ENCODE peak calls at places on chromosomes 5 and 9, in four cellular contexts. V is uterus, Z is breast epithelium, T is GM23248. S is an unnamed sample.

GRCh38 chr9:110029422-110029814 is 178.5 kb downstream of the C9orf152 start:
- DNase-seq in V (peak), Z (no peak), T (peak), S (no peak)

GRCh38 chr9:110340306-110340705 is 2.6 kb upstream of the TXNDC8 start:
- DNase-seq in T (peak), Z (no peak), V (no peak), S (no peak)

GRCh38 chr5:9069650-9070049 is 476.2 kb downstream of the SEMA5A start:
- DNase-seq in Z (no peak), V (no peak), T (no peak), S (no peak)

GRCh38 chr5:89584339-89584956 is 701.5 kb upstream of the MEF2C start:
- DNase-seq in Z (no peak), V (no peak), T (peak), S (no peak)

GRCh38 chr5:143013176-143013575 is 243.0 kb downstream of the ARHGAP26 start:
- DNase-seq in Z (no peak), V (no peak), T (no peak), S (no peak)

GRCh38 chr5:136011427-136012001 is 17.3 kb upstream of the TGFBI start:
- DNase-seq in Z (no peak), V (no peak), T (peak), S (no peak)

GRCh38 chr9:127733609-127734008 is 1.5 kb downstream of the TOR2A start:
- DNase-seq in Z (no peak), V (no peak), T (no peak), S (no peak)

GRCh38 chr5:80707645-80708044 is 52.9 kb upstream of the DHFR start:
- DNase-seq in V (no peak), Z (no peak), T (peak), S (no peak)

GRCh38 chr5:80187691-80188090 is 68.2 kb downstream of the SERINC5 start:
- DNase-seq in V (no peak), Z (no peak), T (no peak), S (no peak)

GRCh38 chr5:172052454-172053236 is 46.2 kb upstream of the FBXW11 start:
- DNase-seq in Z (no peak), T (peak), V (no peak), S (no peak)

GRCh38 chr5:109413463-109413862 is 3.7 kb upstream of the PJA2 start:
- DNase-seq in T (peak), V (no peak), Z (no peak), S (no peak)

GRCh38 chr5:151051066-151051930 is 29.5 kb downstream of the TNIP1 start:
- DNase-seq in T (peak), V (peak), Z (peak), S (no peak)

GRCh38 chr9:8652282-8652681 is 852.7 kb upstream of the DMAC1 start:
- DNase-seq in Z (no peak), V (no peak), T (no peak), S (no peak)

GRCh38 chr5:54621742-54622141 is 104.2 kb downstream of the SNX18 start:
- DNase-seq in Z (no peak), V (no peak), T (no peak), S (no peak)

GRCh38 chr5:80655231-80655784 is 525 bp upstream of the DHFR start:
- DNase-seq in Z (no peak), T (peak), V (no peak), S (no peak)

GRCh38 chr9:136204838-136205706 is at the start of gene LHX3:
- DNase-seq in V (no peak), T (peak), Z (no peak), S (no peak)
- H3K27ac ChIP-seq in V (no peak), T (no peak), Z (no peak), S (no peak)

DNA sequence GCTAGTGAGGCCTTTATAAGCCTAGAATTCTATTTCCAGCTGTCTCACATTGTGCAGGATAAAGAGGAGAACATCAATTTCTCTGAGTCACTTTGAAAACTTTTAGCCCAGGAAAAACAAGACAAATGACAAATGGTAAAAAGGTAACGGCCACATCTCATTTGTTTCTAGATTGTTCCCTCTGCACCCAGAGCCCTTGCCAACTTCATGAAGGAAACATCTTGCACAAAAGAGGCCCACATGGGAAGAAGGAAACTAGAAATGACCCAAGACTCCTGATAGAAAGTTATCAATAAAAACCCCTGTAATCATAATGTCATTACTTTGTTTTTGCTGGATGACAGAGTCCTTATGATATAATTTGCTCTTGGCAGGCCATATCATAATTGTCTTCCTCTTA is 5.3 kb downstream of the DPYSL3 start:
- DNase-seq in V (no peak), T (peak), Z (no peak), S (no peak)
- H3K27ac ChIP-seq in V (peak), T (peak), Z (peak), S (peak)

DNA sequence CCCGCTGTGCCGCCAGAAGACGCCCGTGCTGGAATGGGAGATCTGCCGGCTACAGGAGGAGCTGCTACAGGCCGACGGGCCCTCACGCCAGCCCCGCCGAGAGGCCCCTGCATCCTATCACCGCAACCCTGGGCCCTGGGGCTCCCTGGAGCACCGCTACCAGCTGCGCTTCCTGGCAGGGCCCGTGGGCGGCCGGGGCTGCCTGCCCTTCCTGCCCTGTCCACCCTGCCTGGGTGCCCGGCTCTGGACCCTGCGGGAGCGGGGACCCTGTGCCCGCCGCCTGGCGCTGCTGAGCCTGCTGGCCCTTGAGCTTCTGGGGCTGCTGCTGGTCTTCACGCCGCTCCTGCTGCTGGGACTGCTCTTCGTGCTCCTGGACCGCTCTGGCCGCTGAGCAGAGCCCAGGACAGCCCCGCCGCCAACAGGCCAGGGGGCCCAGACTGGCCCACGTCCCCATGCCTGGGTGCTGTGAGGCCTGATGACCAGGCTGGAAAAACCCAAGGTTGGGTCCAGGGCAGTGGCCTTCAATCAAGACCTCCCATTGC is 3.8 kb downstream of the RNF208 start:
- DNase-seq in Z (no peak), T (no peak), V (no peak), S (no peak)
- H3K27ac ChIP-seq in Z (peak), T (no peak), V (no peak), S (no peak)

DNA sequence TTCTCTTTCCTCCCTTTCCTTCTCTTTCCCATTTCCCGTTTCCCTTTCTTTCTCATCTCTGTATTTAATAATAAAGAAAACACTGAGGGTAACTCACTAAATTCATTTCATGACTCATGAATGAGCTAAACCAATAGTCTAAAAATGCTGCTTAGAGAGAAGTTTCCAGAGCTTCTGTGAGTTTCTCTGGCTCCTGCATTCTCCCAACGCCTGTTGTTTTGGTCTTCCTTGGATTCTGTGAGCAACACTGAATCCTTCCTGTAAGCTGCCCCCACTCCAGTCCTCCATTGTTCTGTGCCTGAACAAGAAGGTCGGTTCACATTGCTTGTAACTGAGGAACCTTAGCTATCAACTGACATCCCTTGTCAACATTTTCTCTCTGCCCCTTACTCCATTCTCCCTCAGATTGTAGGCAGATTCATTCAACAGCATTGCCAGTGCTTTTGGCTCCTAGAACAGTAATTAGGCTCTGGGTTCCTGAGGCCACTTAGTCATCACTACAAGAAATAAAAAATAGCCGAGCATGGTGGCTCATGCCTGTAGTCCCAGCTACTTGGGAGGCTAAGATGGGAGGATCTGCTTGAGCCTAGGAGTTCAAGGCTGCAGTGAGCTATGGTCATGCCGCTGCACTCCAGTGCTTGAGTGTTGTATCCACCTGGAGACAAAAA is 237.7 kb upstream of the KLF4 start:
- DNase-seq in V (no peak), T (peak), Z (no peak), S (no peak)
- H3K27ac ChIP-seq in V (no peak), T (peak), Z (no peak), S (peak)

DNA sequence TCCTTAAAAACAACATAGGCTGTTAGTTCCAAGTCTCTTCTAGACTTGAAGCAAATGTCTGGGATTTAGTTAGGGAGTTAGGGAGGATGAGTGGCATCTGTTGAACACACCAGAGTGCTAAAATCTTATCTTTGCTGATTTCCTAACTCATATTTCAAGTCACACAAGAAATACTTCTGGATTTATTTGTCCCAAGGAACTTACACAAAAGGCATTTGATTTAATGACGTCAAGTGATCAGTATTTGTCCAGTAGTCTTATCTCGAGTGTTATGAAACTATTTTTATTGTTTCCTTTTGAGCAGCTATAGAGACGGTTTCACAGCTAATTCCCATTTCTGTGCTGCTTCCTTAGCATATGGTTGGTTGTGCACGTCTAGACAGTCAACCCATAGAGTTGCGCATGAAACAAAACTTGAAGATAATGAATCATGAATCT is 140.5 kb upstream of the TUT7 start:
- DNase-seq in Z (no peak), T (peak), V (no peak), S (no peak)
- H3K27ac ChIP-seq in Z (no peak), T (peak), V (peak), S (no peak)

DNA sequence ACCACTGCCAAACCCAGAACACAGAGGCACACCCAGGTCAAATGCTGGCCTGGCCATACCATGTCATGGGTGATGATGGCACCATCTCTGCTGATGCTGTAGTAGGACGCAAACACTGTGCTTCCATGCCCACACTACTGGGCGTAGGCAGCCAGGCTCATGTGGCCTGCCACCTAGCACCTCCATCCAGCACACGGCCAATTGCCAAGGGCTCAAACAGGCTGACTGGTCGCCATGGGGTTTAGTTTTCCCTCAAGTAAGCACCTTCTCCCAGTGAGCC is 39.4 kb downstream of the BICD2 start:
- DNase-seq in V (no peak), Z (no peak), T (no peak), S (no peak)
- H3K27ac ChIP-seq in V (no peak), Z (no peak), T (no peak), S (no peak)

GRCh38 chr9:89475891-89476440 is 21.9 kb downstream of the SEMA4D start:
- DNase-seq in V (no peak), T (no peak), Z (no peak), S (no peak)
- H3K27ac ChIP-seq in V (no peak), T (no peak), Z (no peak), S (no peak)

GRCh38 chr9:36037580-36038169 is 962 bp downstream of the RECK start:
- DNase-seq in T (peak), V (no peak), Z (no peak), S (no peak)

GRCh38 chr9:36034911-36035490 is 1.7 kb upstream of the RECK start:
- DNase-seq in V (no peak), Z (no peak), T (peak), S (no peak)

GRCh38 chr9:36036780-36037579 is at the start of gene RECK:
- DNase-seq in T (peak), Z (peak), V (peak), S (peak)

GRCh38 chr9:36034234-36034633 is 2.5 kb upstream of the RECK start:
- DNase-seq in Z (no peak), V (no peak), T (no peak), S (no peak)

GRCh38 chr9:36036253-36036779 is 397 bp upstream of the RECK start:
- DNase-seq in Z (no peak), T (no peak), V (no peak), S (no peak)
- H3K27ac ChIP-seq in Z (peak), T (peak), V (peak), S (peak)